ENCODE peak calls at places on chromosomes 11 and 22, in nine cellular contexts. B is foreskin fibroblast, O is BJ, N is coronary artery, M is psoas muscle, V is IMR-90, U is mucosa of descending colon, G is astrocyte of the spinal cord, X is RWPE2. L is an unnamed sample.

GRCh38 chr11:9314291-9315077 is at the start of gene TMEM41B:
- DNase-seq in O (peak), G (peak), B (peak), N (peak), U (peak), X (peak), V (peak), M (peak), L (peak)

GRCh38 chr11:59187587-59187986 is 15.7 kb downstream of the DTX4 start:
- DNase-seq in U (peak), O (no peak), N (no peak), X (no peak), G (no peak), M (peak), B (no peak), V (peak), L (no peak)

GRCh38 chr11:132579686-132580085 is 952.6 kb downstream of the OPCML start:
- DNase-seq in V (no peak), M (no peak), U (no peak), B (no peak), X (no peak), G (no peak), N (no peak), O (no peak), L (no peak)

GRCh38 chr22:22558972-22559603 is at the start of gene PRAME:
- DNase-seq in B (no peak), O (no peak), M (peak), U (peak), X (no peak), V (peak), G (no peak), N (no peak), L (no peak)

GRCh38 chr22:46054091-46054877 is 77.3 kb upstream of the WNT7B start:
- DNase-seq in V (peak), G (peak), B (peak), M (peak), N (peak), U (peak), X (peak), O (no peak), L (no peak)

GRCh38 chr11:304915-305833 is 2.4 kb upstream of the IFITM2 start:
- DNase-seq in O (no peak), M (peak), N (no peak), V (peak), X (no peak), G (peak), B (peak), U (peak), L (peak)

GRCh38 chr22:36332623-36333331 is 55.0 kb downstream of the MYH9 start:
- DNase-seq in M (no peak), U (no peak), G (peak), X (peak), B (peak), V (peak), N (no peak), O (no peak), L (no peak)

GRCh38 chr11:67492801-67493547 is 10.1 kb downstream of the AIP start:
- DNase-seq in M (no peak), O (no peak), U (no peak), X (no peak), N (no peak), B (no peak), V (no peak), G (no peak), L (no peak)

GRCh38 chr22:46619830-46620501 is at the start of gene GRAMD4:
- DNase-seq in U (no peak), O (no peak), X (no peak), B (no peak), V (no peak), N (no peak), G (peak), M (peak), L (no peak)

GRCh38 chr11:102347526-102348331 is 715 bp downstream of the BIRC2 start:
- DNase-seq in B (no peak), M (no peak), U (no peak), O (no peak), X (no peak), N (no peak), V (peak), G (peak), L (no peak)

GRCh38 chr11:10122337-10123197 is 171.5 kb downstream of the SBF2 start:
- DNase-seq in G (peak), N (no peak), B (no peak), V (peak), O (no peak), U (no peak), M (no peak), X (peak), L (no peak)

GRCh38 chr11:66591175-66591574 is 1.7 kb downstream of the CCDC87 start:
- DNase-seq in V (no peak), N (no peak), G (no peak), U (no peak), M (no peak), X (no peak), O (no peak), B (no peak), L (no peak)

GRCh38 chr22:47793304-47794101 is 1031.1 kb downstream of the TBC1D22A start:
- DNase-seq in V (no peak), O (no peak), M (no peak), X (peak), B (no peak), U (no peak), N (peak), G (no peak), L (no peak)

GRCh38 chr11:8870461-8871282 is 40.3 kb upstream of the AKIP1 start:
- DNase-seq in U (peak), G (peak), O (no peak), N (peak), M (peak), V (peak), X (peak), B (peak), L (no peak)

GRCh38 chr11:107468596-107468995 is 11.0 kb upstream of the CWF19L2 start:
- DNase-seq in M (no peak), X (no peak), G (peak), U (no peak), B (peak), N (no peak), V (peak), O (no peak), L (no peak)

GRCh38 chr11:13010737-13011342 is 1.7 kb downstream of the RASSF10 start:
- DNase-seq in V (no peak), G (no peak), U (peak), B (no peak), N (no peak), O (no peak), M (no peak), X (no peak), L (no peak)

GRCh38 chr11:86014221-86014620 is 54.7 kb downstream of the PICALM start:
- DNase-seq in N (no peak), U (no peak), G (no peak), V (no peak), B (no peak), M (no peak), X (no peak), O (no peak), L (no peak)

GRCh38 chr11:65448418-65449196 is 26.0 kb downstream of the NEAT1 start:
- DNase-seq in M (peak), V (peak), X (no peak), N (peak), U (peak), B (peak), G (peak), O (no peak), L (no peak)

GRCh38 chr11:77095551-77096490 is 6.8 kb upstream of the OMP start:
- DNase-seq in X (peak), V (no peak), U (peak), N (no peak), O (no peak), G (no peak), B (no peak), M (peak), L (no peak)

GRCh38 chr11:66150725-66151124 is 80.7 kb downstream of the PACS1 start:
- DNase-seq in N (no peak), M (no peak), B (no peak), G (no peak), V (no peak), U (no peak), O (no peak), X (no peak), L (no peak)

GRCh38 chr11:7281083-7281482 is 29.4 kb downstream of the SYT9 start:
- DNase-seq in M (no peak), N (no peak), O (no peak), X (no peak), V (no peak), U (no peak), B (peak), G (no peak), L (no peak)

GRCh38 chr11:123218451-123218850 is 23.4 kb upstream of the CLMP start:
- DNase-seq in X (no peak), M (no peak), V (peak), G (no peak), B (no peak), U (no peak), N (no peak), O (no peak), L (no peak)

GRCh38 chr11:19598876-19599275 is 113.8 kb upstream of the NAV2 start:
- DNase-seq in X (no peak), N (peak), G (no peak), U (no peak), M (no peak), B (no peak), O (no peak), V (no peak), L (no peak)

GRCh38 chr11:19597194-19597593 is 115.4 kb upstream of the NAV2 start:
- DNase-seq in O (peak), G (peak), M (no peak), B (peak), V (peak), N (peak), U (no peak), X (no peak), L (peak)

GRCh38 chr11:19598456-19598855 is 114.2 kb upstream of the NAV2 start:
- DNase-seq in B (no peak), V (no peak), G (no peak), U (no peak), M (no peak), O (no peak), X (no peak), N (peak), L (no peak)

GRCh38 chr11:19595840-19596751 is 116.5 kb upstream of the NAV2 start:
- DNase-seq in O (peak), U (no peak), B (peak), X (no peak), N (peak), G (peak), V (peak), M (peak), L (peak)

DNA sequence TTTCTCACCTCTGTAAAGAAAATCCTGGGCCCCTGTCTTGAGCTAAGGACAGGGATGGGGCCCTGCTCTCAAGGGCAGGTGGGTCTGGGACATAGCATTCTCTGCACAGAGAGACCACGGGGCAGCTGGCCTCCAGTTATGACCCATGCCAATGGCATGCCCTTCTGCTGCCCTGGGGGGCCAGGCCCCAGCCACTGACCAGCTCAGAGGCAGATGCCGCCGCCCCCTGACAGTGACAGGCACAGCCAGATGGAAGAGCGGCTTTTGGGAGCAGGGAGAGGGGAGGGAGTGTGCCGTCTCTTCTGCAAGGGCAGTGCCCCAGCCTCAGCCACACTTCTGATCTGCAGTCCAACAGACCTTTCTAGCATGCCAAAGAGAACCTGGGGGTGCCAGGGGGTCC is 114.8 kb upstream of the NAV2 start:
- DNase-seq in B (peak), M (peak), V (no peak), X (no peak), O (no peak), G (no peak), N (peak), U (no peak), L (no peak)
- H3K4me3 ChIP-seq in B (no peak), M (no peak), V (no peak), X (no peak), O (no peak), G (no peak), N (peak), U (no peak), L (no peak)

DNA sequence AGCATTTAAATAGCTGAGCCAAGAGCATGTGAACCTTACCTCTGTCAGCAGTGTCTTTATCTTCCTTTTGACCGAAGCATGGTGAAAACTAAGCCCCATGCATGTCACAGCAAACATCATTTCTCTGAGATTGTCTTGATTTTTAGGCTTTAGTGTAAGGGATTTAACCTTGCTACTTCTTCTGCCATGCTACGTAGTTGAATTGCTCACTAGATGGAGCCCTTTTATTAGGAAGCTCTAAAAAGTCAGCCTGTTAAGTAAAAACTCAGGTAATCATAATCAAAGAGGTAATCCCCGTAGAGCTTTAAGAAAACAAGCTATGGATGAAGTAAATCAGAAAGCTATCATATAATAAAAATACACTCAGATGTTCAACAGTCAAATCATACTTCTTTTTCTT is 149.5 kb downstream of the PGR start:
- DNase-seq in V (peak), B (no peak), X (no peak), U (no peak), G (peak), M (no peak), O (no peak), N (no peak), L (no peak)
- TF ChIP-seq CTCF in V (peak), B (peak), X (peak), U (no peak), G (peak), M (peak), O (peak), N (peak), L (no peak)

GRCh38 chr22:44331881-44332714 is 19.3 kb upstream of the SHISAL1 start:
- DNase-seq in X (no peak), V (peak), M (no peak), O (no peak), B (peak), G (no peak), N (no peak), U (no peak), L (no peak)

GRCh38 chr22:44329179-44329796 is 16.5 kb upstream of the SHISAL1 start:
- DNase-seq in G (no peak), M (no peak), B (no peak), U (no peak), N (no peak), X (no peak), V (peak), O (no peak), L (no peak)

GRCh38 chr22:44330188-44330726 is 17.5 kb upstream of the SHISAL1 start:
- DNase-seq in B (no peak), M (no peak), G (no peak), N (no peak), O (no peak), X (no peak), U (no peak), V (no peak), L (no peak)

GRCh38 chr22:44332946-44333345 is 20.2 kb upstream of the SHISAL1 start:
- DNase-seq in O (no peak), X (no peak), V (no peak), B (no peak), N (no peak), G (no peak), U (no peak), M (no peak), L (no peak)

DNA sequence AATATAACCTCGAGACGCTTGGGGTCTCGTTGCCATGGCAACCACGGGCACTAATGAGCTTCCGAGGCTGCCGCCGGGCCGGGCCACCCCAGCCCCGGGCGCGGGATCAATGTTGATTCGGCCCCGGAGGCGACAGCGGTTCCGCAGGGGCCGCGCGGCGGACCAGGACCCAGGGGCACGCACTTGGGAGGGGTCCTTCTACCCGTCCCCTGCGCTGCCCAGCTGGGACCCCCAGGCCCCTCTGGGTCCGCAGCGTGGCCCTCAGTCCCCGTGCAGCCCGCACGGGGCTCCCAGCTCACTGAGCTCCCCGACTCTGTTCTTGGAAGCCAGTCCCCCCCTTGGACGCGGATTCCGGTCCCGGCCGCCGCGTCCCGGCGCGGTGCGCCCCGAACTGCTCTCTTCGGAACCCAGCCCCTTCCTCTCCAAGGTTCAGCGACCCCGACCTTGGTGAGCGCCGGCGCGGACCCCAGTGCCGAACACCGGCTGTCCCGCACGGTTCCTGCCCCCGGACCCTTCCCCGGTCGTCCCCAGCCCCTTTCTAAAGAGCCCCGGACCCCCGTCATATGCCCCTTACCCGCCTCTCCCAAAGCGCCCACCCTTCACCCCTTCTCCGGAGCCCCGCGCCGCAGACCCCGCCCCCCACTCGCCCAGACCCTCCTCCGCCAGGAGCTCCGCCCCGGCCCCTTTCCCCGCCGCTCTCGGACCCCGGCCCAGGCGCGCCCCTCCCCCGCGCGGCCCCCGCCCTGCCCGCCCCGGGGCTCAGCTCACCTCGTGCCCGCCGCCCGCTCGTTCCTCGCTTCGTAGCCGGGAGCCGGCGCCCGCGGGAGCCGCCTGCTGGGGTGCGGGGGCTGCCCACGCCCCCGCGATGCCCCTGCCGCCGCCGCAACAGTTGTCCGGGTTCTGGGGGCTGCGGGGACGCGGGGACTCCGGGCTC is 18.2 kb upstream of the SHISAL1 start:
- DNase-seq in N (no peak), U (no peak), G (no peak), M (no peak), X (no peak), V (no peak), B (no peak), O (no peak), L (no peak)
- H3K4me3 ChIP-seq in N (peak), U (no peak), G (peak), M (peak), X (peak), V (peak), B (peak), O (no peak), L (no peak)

GRCh38 chr11:47553417-47553746 is 450 bp upstream of the CELF1 start:
- DNase-seq in O (no peak), N (no peak), M (no peak), V (no peak), U (no peak), G (no peak), B (peak), X (no peak), L (no peak)
- TF ChIP-seq CTCF in O (no peak), N (no peak), M (no peak), V (no peak), U (no peak), G (no peak), B (peak), X (peak), L (no peak)

DNA sequence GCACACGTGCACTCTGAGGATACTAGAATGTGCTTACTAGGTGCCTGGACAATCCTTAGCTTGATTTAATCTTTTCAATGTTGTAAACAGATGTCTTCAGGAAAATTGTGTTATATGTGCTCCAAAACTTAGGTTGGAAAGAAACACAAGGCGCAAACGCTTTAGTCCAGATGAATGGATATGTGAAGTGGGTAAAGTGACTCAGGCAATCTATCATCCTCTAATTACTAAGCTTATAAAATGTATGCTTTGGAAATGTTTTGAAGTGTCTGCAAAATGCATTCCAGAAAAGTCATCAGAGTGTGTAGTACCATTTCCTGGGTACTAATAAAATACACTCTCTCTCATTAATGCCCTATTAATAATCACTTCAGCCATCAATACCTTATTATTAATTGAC is 92.1 kb downstream of the SLC17A6 start:
- DNase-seq in U (no peak), V (no peak), M (no peak), X (no peak), G (no peak), O (no peak), N (no peak), B (no peak), L (no peak)
- H3K4me3 ChIP-seq in U (no peak), V (no peak), M (no peak), X (no peak), G (no peak), O (no peak), N (no peak), B (no peak), L (no peak)

DNA sequence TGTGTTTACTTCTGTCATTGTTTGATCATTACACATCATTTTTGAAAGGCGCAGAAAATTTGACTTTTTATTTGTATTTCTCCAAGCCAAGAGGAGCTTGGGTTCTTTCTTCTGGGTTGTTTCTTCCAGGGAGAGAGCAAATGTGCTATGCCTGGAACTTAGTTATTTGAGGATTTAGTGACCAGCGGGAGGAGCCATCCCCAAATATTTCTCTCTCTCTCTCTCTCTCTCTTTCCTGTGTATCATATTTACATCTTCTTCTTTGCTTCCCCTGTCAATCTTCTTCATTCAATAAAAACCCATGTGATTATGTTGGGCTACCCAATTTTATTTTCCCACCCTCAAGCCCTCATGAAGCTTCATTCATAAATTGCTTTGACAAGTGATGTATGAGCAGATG is 534.5 kb downstream of the LRRC4C start:
- DNase-seq in N (no peak), B (no peak), V (no peak), M (no peak), G (no peak), O (no peak), U (no peak), X (no peak), L (no peak)
- TF ChIP-seq CTCF in N (no peak), B (no peak), V (no peak), M (no peak), G (no peak), O (no peak), U (no peak), X (no peak), L (no peak)